ENCODE peak calls at places on chromosomes 11 and 22, in nine cellular contexts. P, A, R, Z, N, W, V, M and C are unnamed samples.
A peak's percentile ranks its signal among the peaks of the same experiment; 100 is the strongest.

GRCh38 chr22:20885557-20886323 is 26.9 kb downstream of the SNAP29 start:
- DNase-seq in P (peak; percentile 92), A (peak; percentile 75), R (peak; percentile 4), Z (peak; percentile 73), N (peak; percentile 87), W (peak; percentile 86), V (peak; percentile 90), M (peak; percentile 84), C (peak; percentile 75)

GRCh38 chr11:65692367-65692766 is 19.7 kb upstream of the KAT5 start:
- DNase-seq in P (no peak), A (no peak), R (no peak), Z (no peak), N (no peak), W (no peak), V (peak; percentile 75), M (no peak), C (no peak)

GRCh38 chr11:116773203-116774112 is 671 bp upstream of the BUD13 start:
- DNase-seq in P (no peak), A (no peak), R (no peak), Z (peak; percentile 17), N (no peak), W (no peak), V (no peak), M (no peak), C (no peak)

GRCh38 chr11:94858012-94858705 is 90.0 kb downstream of the AMOTL1 start:
- DNase-seq in P (no peak), A (no peak), R (no peak), Z (no peak), N (no peak), W (no peak), V (no peak), M (no peak), C (no peak)

GRCh38 chr11:19785265-19785664 is 72.6 kb downstream of the NAV2 start:
- DNase-seq in P (no peak), A (no peak), R (no peak), Z (no peak), N (no peak), W (no peak), V (no peak), M (no peak), C (no peak)

GRCh38 chr11:66547662-66548009 is 933 bp downstream of the ACTN3 start:
- DNase-seq in P (no peak), A (no peak), R (no peak), Z (no peak), N (no peak), W (no peak), V (no peak), M (no peak), C (no peak)

GRCh38 chr22:44622147-44622427 is 79.9 kb upstream of the PRR5 start:
- DNase-seq in P (no peak), A (no peak), R (no peak), Z (no peak), N (no peak), W (no peak), V (no peak), M (no peak), C (no peak)

GRCh38 chr11:79439893-79440450 is 858 bp downstream of the TENM4 start:
- DNase-seq in P (no peak), A (peak; percentile 28), R (no peak), Z (no peak), N (no peak), W (no peak), V (no peak), M (peak; percentile 23), C (peak; percentile 60)

GRCh38 chr11:36295926-36296325 is at the start of gene PRR5L:
- DNase-seq in P (no peak), A (no peak), R (no peak), Z (no peak), N (no peak), W (no peak), V (no peak), M (no peak), C (no peak)

GRCh38 chr22:35739642-35740041 is 22.0 kb downstream of the APOL5 start:
- DNase-seq in P (no peak), A (no peak), R (no peak), Z (no peak), N (no peak), W (no peak), V (no peak), M (no peak), C (peak; percentile 23)

GRCh38 chr22:41532908-41533825 is 11.1 kb downstream of the POLR3H start:
- DNase-seq in P (peak; percentile 70), A (peak; percentile 79), R (peak; percentile 50), Z (peak; percentile 30), N (peak; percentile 62), W (peak; percentile 79), V (peak; percentile 82), M (peak; percentile 60), C (peak; percentile 55)

GRCh38 chr11:73578786-73579185 is 19.1 kb downstream of the FAM168A start:
- DNase-seq in P (no peak), A (no peak), R (no peak), Z (peak; percentile 20), N (no peak), W (no peak), V (no peak), M (no peak), C (no peak)

DNA sequence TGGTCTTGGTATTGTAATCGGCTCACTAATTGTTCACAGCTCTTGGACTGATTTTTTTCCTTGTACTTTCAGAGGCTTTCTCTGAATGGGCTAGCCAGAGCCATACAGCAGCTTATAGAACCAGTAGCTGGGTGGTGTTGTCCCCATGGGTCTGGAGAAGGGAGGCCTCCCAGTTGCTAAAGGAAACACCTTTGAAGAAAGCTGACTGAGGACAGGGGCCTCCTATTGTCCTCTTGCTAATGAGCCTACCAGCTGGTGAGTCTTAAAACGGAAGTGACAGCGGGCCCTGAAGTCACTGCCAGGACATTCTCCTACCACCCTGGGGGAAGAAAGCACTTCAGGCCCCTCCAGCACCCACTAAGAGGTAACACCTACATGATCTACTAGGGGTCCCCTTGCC is 9.9 kb downstream of the FADS3 start:
- DNase-seq in P (no peak), A (no peak), R (no peak), Z (no peak), N (no peak), W (no peak), V (no peak), M (no peak), C (no peak)
- H3K4me1 ChIP-seq in P (peaks cover 4% of the 10 kb centered on the region), A (peaks cover 98% of the 10 kb centered on the region), R (no peaks in the 10 kb centered on the region), Z (no peaks in the 10 kb centered on the region), N (no peaks in the 10 kb centered on the region), W (no peaks in the 10 kb centered on the region), V (no peaks in the 10 kb centered on the region), M (no peaks in the 10 kb centered on the region), C (no peaks in the 10 kb centered on the region)

GRCh38 chr11:93822359-93822758 is 28.1 kb downstream of the VSTM5 start:
- DNase-seq in P (no peak), A (no peak), R (no peak), Z (no peak), N (no peak), W (no peak), V (no peak), M (no peak), C (peak; percentile 40)

GRCh38 chr11:93820085-93820710 is 30.2 kb downstream of the VSTM5 start:
- DNase-seq in P (no peak), A (no peak), R (no peak), Z (no peak), N (no peak), W (no peak), V (no peak), M (no peak), C (no peak)

GRCh38 chr11:93821617-93822016 is 28.8 kb downstream of the VSTM5 start:
- DNase-seq in P (no peak), A (no peak), R (no peak), Z (no peak), N (no peak), W (no peak), V (no peak), M (no peak), C (no peak)

GRCh38 chr11:93823210-93823609 is 27.2 kb downstream of the VSTM5 start:
- DNase-seq in P (no peak), A (no peak), R (no peak), Z (no peak), N (no peak), W (no peak), V (no peak), M (no peak), C (no peak)

DNA sequence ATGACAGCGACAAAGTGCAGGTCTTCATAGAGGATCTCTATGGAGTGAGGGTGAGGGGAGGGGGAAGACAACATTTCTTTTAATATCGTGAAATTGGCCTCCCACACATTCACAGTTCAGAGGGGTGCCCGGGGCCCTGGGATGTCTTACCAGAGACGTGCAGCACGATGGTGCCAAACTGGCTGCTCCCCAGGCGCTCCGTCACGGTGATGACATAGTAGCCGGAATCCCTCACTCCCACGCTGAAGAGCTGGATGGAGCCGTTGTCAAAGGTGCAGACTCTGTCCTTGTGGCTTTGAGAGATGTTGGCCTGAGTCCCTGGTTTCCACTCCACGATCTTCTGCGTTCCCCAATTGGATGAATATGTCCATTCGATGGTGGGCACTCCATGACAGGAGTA is 29.6 kb downstream of the VSTM5 start:
- DNase-seq in P (no peak), A (no peak), R (no peak), Z (no peak), N (no peak), W (no peak), V (no peak), M (no peak), C (no peak)
- H3K27ac ChIP-seq in P (no peak overlapping the region), A (no peak overlapping the region), R (no peak overlapping the region), Z (no peak overlapping the region), N (no peak overlapping the region), W (no peak overlapping the region), V (no peak overlapping the region), M (no peak overlapping the region), C (no peak overlapping the region)

GRCh38 chr11:120181446-120181992 is 29.3 kb upstream of the OAF start:
- DNase-seq in P (no peak), A (no peak), R (no peak), Z (no peak), N (peak; percentile 25), W (peak; percentile 3), V (no peak), M (no peak), C (no peak)
- H3K27me3 ChIP-seq in P (peaks cover 35% of the 10 kb centered on the region), A (no peaks in the 10 kb centered on the region), R (no peaks in the 10 kb centered on the region), Z (no peaks in the 10 kb centered on the region), N (no peaks in the 10 kb centered on the region), W (no peaks in the 10 kb centered on the region), V (no peaks in the 10 kb centered on the region), M (no peaks in the 10 kb centered on the region), C (no peaks in the 10 kb centered on the region)

GRCh38 chr11:120627535-120628163 is 116.1 kb downstream of the GRIK4 start:
- DNase-seq in P (no peak), A (no peak), R (no peak), Z (no peak), N (no peak), W (no peak), V (no peak), M (no peak), C (no peak)

GRCh38 chr11:120626791-120627190 is 115.2 kb downstream of the GRIK4 start:
- DNase-seq in P (no peak), A (no peak), R (no peak), Z (no peak), N (no peak), W (no peak), V (no peak), M (no peak), C (no peak)

GRCh38 chr11:120629407-120629806 is 117.9 kb downstream of the GRIK4 start:
- DNase-seq in P (no peak), A (no peak), R (no peak), Z (no peak), N (no peak), W (no peak), V (no peak), M (no peak), C (no peak)

GRCh38 chr11:120632579-120632978 is 121.0 kb downstream of the GRIK4 start:
- DNase-seq in P (no peak), A (no peak), R (no peak), Z (no peak), N (no peak), W (no peak), V (no peak), M (no peak), C (no peak)

GRCh38 chr11:120630100-120630499 is 118.6 kb downstream of the GRIK4 start:
- DNase-seq in P (no peak), A (no peak), R (no peak), Z (no peak), N (no peak), W (no peak), V (no peak), M (no peak), C (no peak)
- H3K4me1 ChIP-seq in P (peaks cover 6% of the 10 kb centered on the region), A (no peaks in the 10 kb centered on the region), R (no peaks in the 10 kb centered on the region), Z (no peaks in the 10 kb centered on the region), N (no peaks in the 10 kb centered on the region), W (no peaks in the 10 kb centered on the region), V (no peaks in the 10 kb centered on the region), M (no peaks in the 10 kb centered on the region), C (no peaks in the 10 kb centered on the region)